ENCODE peak calls at places on chromosomes 1 and 21, in ten cellular contexts. Y, Z, C, K, D, W, X, M, V and U are unnamed samples.

GRCh38 chr21:44919111-44919912 is 1.4 kb downstream of the ITGB2 start:
- DNase-seq in Y (no peak), Z (no peak), C (no peak), K (no peak), D (no peak), W (no peak), X (no peak), M (no peak), V (no peak), U (no peak)

GRCh38 chr1:38083541-38083940 is 36.9 kb upstream of the POU3F1 start:
- DNase-seq in Y (no peak), Z (no peak), C (no peak), K (peak; percentile 36), D (no peak), W (no peak), X (no peak), M (peak; percentile 23), V (no peak), U (no peak)

GRCh38 chr1:63967901-63968300 is 194.1 kb downstream of the ROR1 start:
- DNase-seq in Y (no peak), Z (no peak), C (no peak), K (no peak), D (no peak), W (peak; percentile 53), X (no peak), M (no peak), V (peak; percentile 45), U (no peak)

GRCh38 chr21:29342394-29342957 is 43.8 kb downstream of the BACH1 start:
- DNase-seq in Y (no peak), Z (no peak), C (peak; percentile 24), K (no peak), D (peak; percentile 86), W (peak; percentile 93), X (no peak), M (no peak), V (peak; percentile 96), U (peak; percentile 100)

GRCh38 chr1:240031009-240031408 is 60.7 kb upstream of the FMN2 start:
- DNase-seq in Y (no peak), Z (no peak), C (no peak), K (no peak), D (no peak), W (peak; percentile 96), X (no peak), M (no peak), V (peak; percentile 88), U (peak; percentile 95)

GRCh38 chr1:153404768-153405167 is 11.6 kb upstream of the S100A7A start:
- DNase-seq in Y (peak; percentile 69), Z (no peak), C (peak; percentile 33), K (peak; percentile 69), D (peak; percentile 64), W (peak; percentile 6), X (no peak), M (peak; percentile 47), V (no peak), U (peak; percentile 9)

GRCh38 chr1:17547271-17547670 is 7.8 kb downstream of the ARHGEF10L start:
- DNase-seq in Y (no peak), Z (peak; percentile 52), C (no peak), K (peak; percentile 86), D (no peak), W (no peak), X (no peak), M (no peak), V (no peak), U (no peak)

GRCh38 chr1:63746129-63746864 is 27.5 kb upstream of the ROR1 start:
- DNase-seq in Y (no peak), Z (peak; percentile 64), C (no peak), K (peak; percentile 68), D (no peak), W (peak; percentile 86), X (no peak), M (no peak), V (peak; percentile 78), U (peak; percentile 87)

GRCh38 chr1:201016211-201016651 is 7.3 kb downstream of the KIF21B start:
- DNase-seq in Y (no peak), Z (peak; percentile 52), C (peak; percentile 61), K (no peak), D (no peak), W (peak; percentile 14), X (peak; percentile 50), M (peak; percentile 70), V (no peak), U (no peak)

GRCh38 chr1:229019647-229020281 is 251.1 kb upstream of the RAB4A start:
- DNase-seq in Y (no peak), Z (no peak), C (no peak), K (no peak), D (no peak), W (no peak), X (no peak), M (no peak), V (peak; percentile 10), U (no peak)

GRCh38 chr1:150567717-150568561 is 11.5 kb downstream of the MCL1 start:
- DNase-seq in Y (no peak), Z (peak; percentile 82), C (peak; percentile 84), K (peak; percentile 99), D (peak; percentile 96), W (peak; percentile 96), X (peak; percentile 84), M (peak; percentile 85), V (peak; percentile 97), U (peak; percentile 98)

GRCh38 chr1:232179896-232180760 is 449.8 kb downstream of the SIPA1L2 start:
- DNase-seq in Y (peak; percentile 77), Z (no peak), C (no peak), K (peak; percentile 8), D (no peak), W (no peak), X (no peak), M (no peak), V (no peak), U (peak; percentile 3)

GRCh38 chr1:204513117-204513716 is 3.0 kb upstream of the MDM4 start:
- DNase-seq in Y (no peak), Z (no peak), C (no peak), K (no peak), D (no peak), W (no peak), X (no peak), M (no peak), V (no peak), U (no peak)

GRCh38 chr1:150543500-150544143 is 5.6 kb upstream of the ADAMTSL4 start:
- DNase-seq in Y (no peak), Z (no peak), C (peak; percentile 43), K (no peak), D (peak; percentile 88), W (peak; percentile 38), X (no peak), M (no peak), V (peak; percentile 68), U (peak; percentile 45)

GRCh38 chr1:200877839-200878551 is 5.2 kb downstream of the GPR25 start:
- DNase-seq in Y (no peak), Z (no peak), C (no peak), K (no peak), D (no peak), W (no peak), X (no peak), M (no peak), V (no peak), U (no peak)

GRCh38 chr1:152582647-152583046 is 2.3 kb upstream of the LCE3D start:
- DNase-seq in Y (no peak), Z (no peak), C (no peak), K (no peak), D (no peak), W (peak; percentile 1), X (no peak), M (no peak), V (no peak), U (peak; percentile 67)

GRCh38 chr1:247332215-247332900 is 691 bp upstream of the ZNF496 start:
- DNase-seq in Y (no peak), Z (peak; percentile 67), C (peak; percentile 61), K (peak; percentile 69), D (peak; percentile 76), W (peak; percentile 78), X (peak; percentile 74), M (peak; percentile 70), V (peak; percentile 34), U (peak; percentile 44)

GRCh38 chr1:7493711-7494110 is 277.4 kb upstream of the VAMP3 start:
- DNase-seq in Y (no peak), Z (no peak), C (no peak), K (no peak), D (no peak), W (no peak), X (no peak), M (peak; percentile 75), V (no peak), U (no peak)

GRCh38 chr1:3274972-3275371 is 179.5 kb upstream of the ARHGEF16 start:
- DNase-seq in Y (no peak), Z (no peak), C (no peak), K (no peak), D (no peak), W (no peak), X (no peak), M (no peak), V (no peak), U (no peak)

GRCh38 chr1:20266642-20267041 is 24.0 kb upstream of the VWA5B1 start:
- DNase-seq in Y (no peak), Z (no peak), C (no peak), K (peak; percentile 22), D (no peak), W (no peak), X (no peak), M (no peak), V (no peak), U (no peak)

GRCh38 chr1:233355841-233356704 is 28.5 kb downstream of the MAP3K21 start:
- DNase-seq in Y (no peak), Z (no peak), C (no peak), K (no peak), D (no peak), W (no peak), X (no peak), M (no peak), V (no peak), U (no peak)

GRCh38 chr21:26965091-26965566 is 1.8 kb downstream of the ADAMTS5 start:
- DNase-seq in Y (no peak), Z (no peak), C (no peak), K (no peak), D (no peak), W (peak; percentile 29), X (no peak), M (no peak), V (no peak), U (no peak)
- H3K4me3 ChIP-seq in Y (peak overlapping the region; percentile 64), Z (no peak overlapping the region), C (peak overlapping the region; percentile 30), K (peak overlapping the region; percentile 72), D (peak overlapping the region; percentile 62), W (peak overlapping the region; percentile 61), X (peak overlapping the region; percentile 67), M (peak overlapping the region; percentile 88), V (peak overlapping the region; percentile 76), U (peak overlapping the region; percentile 63)

GRCh38 chr1:52901384-52901783 is 20.2 kb downstream of the ECHDC2 start:
- DNase-seq in Y (no peak), Z (no peak), C (no peak), K (no peak), D (no peak), W (peak; percentile 11), X (no peak), M (no peak), V (no peak), U (no peak)
- TF ChIP-seq CTCF in Y (no peak), Z (no peak), C (no peak), K (no peak), D (no peak), W (no peak), X (no peak), M (no peak), V (peak; percentile 7), U (peak; percentile 12)

GRCh38 chr1:208066583-208066982 is 155.7 kb upstream of the CD34 start:
- DNase-seq in Y (no peak), Z (no peak), C (no peak), K (no peak), D (no peak), W (no peak), X (no peak), M (no peak), V (no peak), U (no peak)
- H3K4me3 ChIP-seq in Y (no peak overlapping the region), Z (no peak overlapping the region), C (no peak overlapping the region), K (no peak overlapping the region), D (no peak overlapping the region), W (no peak overlapping the region), X (no peak overlapping the region), M (no peak overlapping the region), V (no peak overlapping the region), U (no peak overlapping the region)

GRCh38 chr1:243792401-243792800 is 57.6 kb downstream of the AKT3 start:
- DNase-seq in Y (no peak), Z (peak; percentile 1), C (no peak), K (peak; percentile 23), D (no peak), W (no peak), X (no peak), M (no peak), V (no peak), U (no peak)
- TF ChIP-seq CTCF in Y (no peak), Z (no peak), C (no peak), K (no peak), D (no peak), W (no peak), X (no peak), M (no peak), V (no peak), U (no peak)